ENCODE peak calls at places on chromosomes 2 and 18, in seven cellular contexts. One of them, this sample, is unnamed.

GRCh38 chr2:72932045-72932444 is 14.7 kb downstream of the EMX1 start:
- DNase-seq in breast epithelium: no peak
- DNase-seq in NCI-H2081: no peak
- DNase-seq in left ventricle myocardium superior: no peak
- DNase-seq in kidney tubule cell: peak
- DNase-seq in activated naive CD4-positive, alpha-beta T cell treated with anti-CD3 and anti-CD28 coated beads, Interleukin-2, amount 10 ng/mL, durations not matched to agents 7 days and 5 days: peak
- DNase-seq in astrocyte of the spinal cord: no peak
- DNase-seq in this sample: no peak

GRCh38 chr2:74414913-74415761 is 6.3 kb downstream of the C2orf81 start:
- DNase-seq in breast epithelium: no peak
- DNase-seq in NCI-H2081: no peak
- DNase-seq in left ventricle myocardium superior: peak
- DNase-seq in kidney tubule cell: peak
- DNase-seq in activated naive CD4-positive, alpha-beta T cell treated with anti-CD3 and anti-CD28 coated beads, Interleukin-2, amount 10 ng/mL, durations not matched to agents 7 days and 5 days: peak
- DNase-seq in astrocyte of the spinal cord: no peak
- DNase-seq in this sample: peak

GRCh38 chr2:32008811-32009478 is 1.9 kb downstream of the MEMO1 start:
- DNase-seq in breast epithelium: no peak
- DNase-seq in NCI-H2081: no peak
- DNase-seq in left ventricle myocardium superior: no peak
- DNase-seq in kidney tubule cell: peak
- DNase-seq in activated naive CD4-positive, alpha-beta T cell treated with anti-CD3 and anti-CD28 coated beads, Interleukin-2, amount 10 ng/mL, durations not matched to agents 7 days and 5 days: peak
- DNase-seq in astrocyte of the spinal cord: peak
- DNase-seq in this sample: no peak

GRCh38 chr2:65300772-65301711 is 73.4 kb downstream of the ACTR2 start:
- DNase-seq in breast epithelium: no peak
- DNase-seq in NCI-H2081: peak
- DNase-seq in left ventricle myocardium superior: peak
- DNase-seq in kidney tubule cell: peak
- DNase-seq in activated naive CD4-positive, alpha-beta T cell treated with anti-CD3 and anti-CD28 coated beads, Interleukin-2, amount 10 ng/mL, durations not matched to agents 7 days and 5 days: peak
- DNase-seq in astrocyte of the spinal cord: peak
- DNase-seq in this sample: peak

GRCh38 chr2:234279646-234280045 is 217.2 kb downstream of the ARL4C start:
- DNase-seq in breast epithelium: no peak
- DNase-seq in NCI-H2081: no peak
- DNase-seq in left ventricle myocardium superior: no peak
- DNase-seq in kidney tubule cell: no peak
- DNase-seq in activated naive CD4-positive, alpha-beta T cell treated with anti-CD3 and anti-CD28 coated beads, Interleukin-2, amount 10 ng/mL, durations not matched to agents 7 days and 5 days: no peak
- DNase-seq in astrocyte of the spinal cord: no peak
- DNase-seq in this sample: no peak

GRCh38 chr18:42292654-42293053 is 337.6 kb downstream of the PIK3C3 start:
- DNase-seq in breast epithelium: no peak
- DNase-seq in NCI-H2081: no peak
- DNase-seq in left ventricle myocardium superior: no peak
- DNase-seq in kidney tubule cell: no peak
- DNase-seq in activated naive CD4-positive, alpha-beta T cell treated with anti-CD3 and anti-CD28 coated beads, Interleukin-2, amount 10 ng/mL, durations not matched to agents 7 days and 5 days: no peak
- DNase-seq in astrocyte of the spinal cord: no peak
- DNase-seq in this sample: no peak

GRCh38 chr2:171957061-171957460 is 34.8 kb downstream of the HAT1 start:
- DNase-seq in breast epithelium: no peak
- DNase-seq in NCI-H2081: no peak
- DNase-seq in left ventricle myocardium superior: no peak
- DNase-seq in kidney tubule cell: peak
- DNase-seq in activated naive CD4-positive, alpha-beta T cell treated with anti-CD3 and anti-CD28 coated beads, Interleukin-2, amount 10 ng/mL, durations not matched to agents 7 days and 5 days: peak
- DNase-seq in astrocyte of the spinal cord: no peak
- DNase-seq in this sample: no peak

GRCh38 chr2:132623096-132623839 is 46.7 kb downstream of the LYPD1 start:
- DNase-seq in breast epithelium: no peak
- DNase-seq in NCI-H2081: no peak
- DNase-seq in left ventricle myocardium superior: no peak
- DNase-seq in kidney tubule cell: no peak
- DNase-seq in activated naive CD4-positive, alpha-beta T cell treated with anti-CD3 and anti-CD28 coated beads, Interleukin-2, amount 10 ng/mL, durations not matched to agents 7 days and 5 days: no peak
- DNase-seq in astrocyte of the spinal cord: peak
- DNase-seq in this sample: no peak

GRCh38 chr2:118169359-118170005 is 81.2 kb downstream of the INSIG2 start:
- DNase-seq in breast epithelium: no peak
- DNase-seq in NCI-H2081: no peak
- DNase-seq in left ventricle myocardium superior: peak
- DNase-seq in kidney tubule cell: peak
- DNase-seq in activated naive CD4-positive, alpha-beta T cell treated with anti-CD3 and anti-CD28 coated beads, Interleukin-2, amount 10 ng/mL, durations not matched to agents 7 days and 5 days: peak
- DNase-seq in astrocyte of the spinal cord: no peak
- DNase-seq in this sample: no peak

GRCh38 chr2:149994057-149994728 is 406.6 kb upstream of the MMADHC start:
- DNase-seq in breast epithelium: no peak
- DNase-seq in NCI-H2081: no peak
- DNase-seq in left ventricle myocardium superior: no peak
- DNase-seq in kidney tubule cell: peak
- DNase-seq in activated naive CD4-positive, alpha-beta T cell treated with anti-CD3 and anti-CD28 coated beads, Interleukin-2, amount 10 ng/mL, durations not matched to agents 7 days and 5 days: no peak
- DNase-seq in astrocyte of the spinal cord: peak
- DNase-seq in this sample: no peak

GRCh38 chr2:224776795-224777562 is 60.8 kb upstream of the CCDC195 start:
- DNase-seq in breast epithelium: no peak
- DNase-seq in NCI-H2081: no peak
- DNase-seq in left ventricle myocardium superior: no peak
- DNase-seq in kidney tubule cell: no peak
- DNase-seq in activated naive CD4-positive, alpha-beta T cell treated with anti-CD3 and anti-CD28 coated beads, Interleukin-2, amount 10 ng/mL, durations not matched to agents 7 days and 5 days: no peak
- DNase-seq in astrocyte of the spinal cord: no peak
- DNase-seq in this sample: no peak

GRCh38 chr18:45353530-45353929 is 261.7 kb upstream of the SLC14A2 start:
- DNase-seq in breast epithelium: no peak
- DNase-seq in NCI-H2081: no peak
- DNase-seq in left ventricle myocardium superior: no peak
- DNase-seq in kidney tubule cell: peak
- DNase-seq in activated naive CD4-positive, alpha-beta T cell treated with anti-CD3 and anti-CD28 coated beads, Interleukin-2, amount 10 ng/mL, durations not matched to agents 7 days and 5 days: no peak
- DNase-seq in astrocyte of the spinal cord: no peak
- DNase-seq in this sample: no peak

GRCh38 chr2:25043241-25043867 is 1.5 kb downstream of the EFR3B start:
- DNase-seq in breast epithelium: no peak
- DNase-seq in NCI-H2081: no peak
- DNase-seq in left ventricle myocardium superior: no peak
- DNase-seq in kidney tubule cell: peak
- DNase-seq in activated naive CD4-positive, alpha-beta T cell treated with anti-CD3 and anti-CD28 coated beads, Interleukin-2, amount 10 ng/mL, durations not matched to agents 7 days and 5 days: peak
- DNase-seq in astrocyte of the spinal cord: peak
- DNase-seq in this sample: no peak

GRCh38 chr2:231765496-231765929 is 15.6 kb downstream of the PDE6D start:
- DNase-seq in breast epithelium: no peak
- DNase-seq in NCI-H2081: no peak
- DNase-seq in left ventricle myocardium superior: no peak
- DNase-seq in kidney tubule cell: no peak
- DNase-seq in activated naive CD4-positive, alpha-beta T cell treated with anti-CD3 and anti-CD28 coated beads, Interleukin-2, amount 10 ng/mL, durations not matched to agents 7 days and 5 days: no peak
- DNase-seq in astrocyte of the spinal cord: no peak
- DNase-seq in this sample: no peak

GRCh38 chr2:47034973-47035609 is 119.5 kb upstream of the MCFD2 start:
- DNase-seq in breast epithelium: no peak
- DNase-seq in NCI-H2081: no peak
- DNase-seq in left ventricle myocardium superior: peak
- DNase-seq in kidney tubule cell: peak
- DNase-seq in activated naive CD4-positive, alpha-beta T cell treated with anti-CD3 and anti-CD28 coated beads, Interleukin-2, amount 10 ng/mL, durations not matched to agents 7 days and 5 days: no peak
- DNase-seq in astrocyte of the spinal cord: no peak
- DNase-seq in this sample: no peak

GRCh38 chr2:230924470-230925341 is at the start of gene GPR55:
- DNase-seq in breast epithelium: peak
- DNase-seq in NCI-H2081: no peak
- DNase-seq in left ventricle myocardium superior: no peak
- DNase-seq in kidney tubule cell: no peak
- DNase-seq in activated naive CD4-positive, alpha-beta T cell treated with anti-CD3 and anti-CD28 coated beads, Interleukin-2, amount 10 ng/mL, durations not matched to agents 7 days and 5 days: peak
- DNase-seq in astrocyte of the spinal cord: no peak
- DNase-seq in this sample: no peak

GRCh38 chr2:46666044-46666662 is 186.8 kb downstream of the TMEM247 start:
- DNase-seq in breast epithelium: no peak
- DNase-seq in NCI-H2081: no peak
- DNase-seq in left ventricle myocardium superior: peak
- DNase-seq in kidney tubule cell: no peak
- DNase-seq in activated naive CD4-positive, alpha-beta T cell treated with anti-CD3 and anti-CD28 coated beads, Interleukin-2, amount 10 ng/mL, durations not matched to agents 7 days and 5 days: no peak
- DNase-seq in astrocyte of the spinal cord: no peak
- DNase-seq in this sample: no peak

GRCh38 chr2:136932700-136933099 is 167.4 kb downstream of the THSD7B start:
- DNase-seq in breast epithelium: no peak
- DNase-seq in NCI-H2081: peak
- DNase-seq in left ventricle myocardium superior: no peak
- DNase-seq in kidney tubule cell: peak
- DNase-seq in activated naive CD4-positive, alpha-beta T cell treated with anti-CD3 and anti-CD28 coated beads, Interleukin-2, amount 10 ng/mL, durations not matched to agents 7 days and 5 days: no peak
- DNase-seq in astrocyte of the spinal cord: no peak
- DNase-seq in this sample: no peak